ENCODE peak calls at places on chromosomes 13 and 19, in six cellular contexts. V, N, G, O, F and Z are unnamed samples.

GRCh38 chr13:112210401-112210800 is 143.5 kb downstream of the SOX1 start:
- DNase-seq in V (no peak), N (no peak), G (no peak), O (no peak), F (no peak), Z (no peak)

GRCh38 chr19:33736787-33737186 is 59.9 kb upstream of the KCTD15 start:
- DNase-seq in V (no peak), N (no peak), G (no peak), O (no peak), F (no peak), Z (no peak)

GRCh38 chr19:917323-918151 is at the start of gene KISS1R:
- DNase-seq in V (no peak), N (no peak), G (no peak), O (peak), F (peak), Z (no peak)

GRCh38 chr19:45524575-45525129 is 17.4 kb downstream of the VASP start:
- DNase-seq in V (no peak), N (no peak), G (no peak), O (no peak), F (no peak), Z (no peak)

GRCh38 chr13:73602295-73602694 is 531.9 kb downstream of the KLF12 start:
- DNase-seq in V (peak), N (no peak), G (no peak), O (no peak), F (no peak), Z (no peak)

GRCh38 chr19:10007811-10008211 is 2.5 kb downstream of the COL5A3 start:
- DNase-seq in V (no peak), N (no peak), G (no peak), O (no peak), F (peak), Z (no peak)

GRCh38 chr19:1648156-1648925 is 4.1 kb downstream of the TCF3 start:
- DNase-seq in V (no peak), N (no peak), G (no peak), O (no peak), F (peak), Z (no peak)

GRCh38 chr13:50387124-50387581 is 371.9 kb downstream of the KCNRG start:
- DNase-seq in V (no peak), N (peak), G (peak), O (no peak), F (peak), Z (no peak)

GRCh38 chr13:37899753-37900152 is 30.2 kb upstream of the TRPC4 start:
- DNase-seq in V (no peak), N (no peak), G (no peak), O (no peak), F (no peak), Z (no peak)

GRCh38 chr19:5787554-5788182 is 3.1 kb upstream of the PRR22 start:
- DNase-seq in V (no peak), N (no peak), G (no peak), O (no peak), F (peak), Z (no peak)

GRCh38 chr19:49056101-49056901 is 1.2 kb downstream of the CGB7 start:
- DNase-seq in V (no peak), N (peak), G (peak), O (peak), F (peak), Z (no peak)

GRCh38 chr13:59144700-59145099 is 1019.0 kb downstream of the DIAPH3 start:
- DNase-seq in V (no peak), N (no peak), G (no peak), O (no peak), F (no peak), Z (no peak)

GRCh38 chr19:47446534-47447469 is 24.9 kb downstream of the SLC8A2 start:
- DNase-seq in V (no peak), N (no peak), G (no peak), O (no peak), F (no peak), Z (no peak)

GRCh38 chr13:35699181-35699580 is 222.7 kb upstream of the MAB21L1 start:
- DNase-seq in V (no peak), N (no peak), G (no peak), O (no peak), F (peak), Z (no peak)

GRCh38 chr13:109381546-109382180 is 404.7 kb downstream of the IRS2 start:
- DNase-seq in V (peak), N (no peak), G (no peak), O (no peak), F (no peak), Z (no peak)

GRCh38 chr19:7393459-7393858 is 44.7 kb downstream of the ARHGEF18 start:
- DNase-seq in V (no peak), N (no peak), G (no peak), O (no peak), F (peak), Z (no peak)

GRCh38 chr13:24672141-24673132 is 7.8 kb upstream of the ATP12A start:
- DNase-seq in V (no peak), N (no peak), G (no peak), O (no peak), F (no peak), Z (no peak)

GRCh38 chr19:57633832-57634131 is 814 bp downstream of the ZNF211 start:
- DNase-seq in V (no peak), N (no peak), G (no peak), O (no peak), F (no peak), Z (no peak)

GRCh38 chr13:59261928-59262488 is 901.7 kb downstream of the DIAPH3 start:
- DNase-seq in V (no peak), N (no peak), G (no peak), O (no peak), F (no peak), Z (no peak)

GRCh38 chr13:26555413-26555812 is 2.1 kb upstream of the WASF3 start:
- DNase-seq in V (no peak), N (no peak), G (no peak), O (no peak), F (no peak), Z (no peak)

GRCh38 chr13:110329798-110330461 is 22.8 kb downstream of the COL4A2 start:
- DNase-seq in V (no peak), N (no peak), G (no peak), O (no peak), F (peak), Z (no peak)

GRCh38 chr13:33610471-33611015 is 207.4 kb upstream of the RFC3 start:
- DNase-seq in V (no peak), N (no peak), G (peak), O (no peak), F (peak), Z (no peak)

DNA sequence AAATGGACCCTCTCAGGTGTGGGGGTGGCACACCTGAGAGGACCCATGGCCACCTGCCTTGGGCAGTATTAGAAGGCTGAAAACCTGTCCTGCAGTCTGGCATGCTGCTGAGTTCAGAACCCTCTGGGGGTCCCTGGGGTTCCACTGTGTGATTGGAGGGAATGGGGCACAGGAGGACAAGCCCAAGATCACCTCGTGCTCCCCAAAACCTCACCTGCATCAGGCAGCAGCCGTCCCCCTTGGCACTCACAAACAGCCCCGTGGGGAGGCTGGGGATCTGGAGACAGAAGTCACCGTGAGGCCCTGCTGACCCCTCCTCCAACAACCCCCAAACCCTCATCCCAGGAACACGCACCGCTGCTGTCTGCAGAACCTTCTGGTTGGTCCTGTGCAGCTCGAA is 14.5 kb downstream of the F2RL3 start:
- DNase-seq in V (no peak), N (no peak), G (no peak), O (no peak), F (peak), Z (no peak)
- TF ChIP-seq CTCF in V (no peak), N (no peak), G (no peak), O (no peak), F (no peak), Z (no peak)

DNA sequence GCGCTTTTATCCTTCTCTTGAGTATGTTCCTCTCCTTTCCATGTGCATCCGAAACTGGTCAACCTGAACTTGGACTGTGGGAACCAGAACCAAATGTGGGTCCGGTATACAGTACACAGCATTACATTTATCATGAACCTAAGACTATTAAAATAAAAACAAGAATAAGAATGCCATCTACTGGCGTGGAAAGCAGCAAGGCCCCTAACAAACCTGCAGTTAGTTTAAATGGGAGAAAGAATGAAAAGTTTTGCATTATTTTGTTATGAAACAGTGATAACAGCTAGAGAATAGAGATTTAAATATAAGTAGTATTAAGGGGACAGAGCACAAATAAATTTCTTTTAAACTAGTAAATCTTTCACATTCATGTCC is 159.5 kb downstream of the RBM26 start:
- DNase-seq in V (no peak), N (no peak), G (no peak), O (no peak), F (no peak), Z (no peak)
- TF ChIP-seq CTCF in V (no peak), N (no peak), G (no peak), O (no peak), F (no peak), Z (no peak)

GRCh38 chr13:20116213-20116612 is 44.6 kb downstream of the GJA3 start:
- DNase-seq in V (no peak), N (no peak), G (no peak), O (no peak), F (no peak), Z (no peak)
- TF ChIP-seq CTCF in V (no peak), N (no peak), G (no peak), O (no peak), F (no peak), Z (no peak)

DNA sequence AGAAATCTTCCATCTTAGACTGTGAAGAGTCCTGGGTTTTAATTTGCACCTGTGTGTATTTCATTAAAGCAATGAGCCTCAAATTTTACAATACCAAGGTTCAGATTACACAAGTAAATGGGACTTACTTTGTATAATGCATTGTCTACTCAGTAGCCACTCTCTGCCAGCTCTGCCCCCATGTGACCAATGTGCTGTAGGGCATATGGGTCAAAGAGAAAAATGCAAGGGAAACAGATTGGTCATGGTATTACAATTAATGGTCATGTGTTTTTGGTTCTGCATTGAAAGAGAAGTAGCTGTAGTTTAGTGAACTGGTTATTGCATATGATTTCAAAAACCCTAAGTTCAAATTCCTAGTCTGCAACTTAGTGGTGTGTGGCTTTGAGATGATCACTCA is 545.5 kb downstream of the SUCLA2 start:
- DNase-seq in V (no peak), N (no peak), G (no peak), O (no peak), F (no peak), Z (no peak)
- TF ChIP-seq CTCF in V (peak), N (no peak), G (no peak), O (peak), F (peak), Z (no peak)

DNA sequence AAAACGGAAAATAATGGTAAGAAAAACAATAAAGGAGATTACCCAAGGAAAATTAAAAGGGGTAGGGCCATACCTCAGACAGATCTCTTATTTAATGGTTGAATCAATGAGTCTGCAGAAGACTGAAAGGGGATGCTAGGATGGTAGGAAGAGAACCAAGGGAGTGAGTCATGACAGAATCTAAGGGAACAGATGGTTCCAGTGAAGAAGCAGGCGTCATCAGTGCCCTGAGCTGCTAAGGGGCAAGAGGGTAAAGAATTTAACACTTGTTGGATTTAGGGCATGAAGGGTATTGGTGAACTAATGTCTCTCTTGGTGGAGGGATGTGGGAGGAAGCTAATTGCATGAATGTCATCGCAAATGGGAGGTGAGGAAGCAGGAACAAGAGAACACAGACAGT is 329.2 kb upstream of the TSHZ3 start:
- DNase-seq in V (no peak), N (no peak), G (no peak), O (no peak), F (no peak), Z (no peak)
- TF ChIP-seq CTCF in V (no peak), N (no peak), G (no peak), O (no peak), F (no peak), Z (no peak)